ENCODE peak calls at places on chromosomes 3 and 15, in four cellular contexts. One of them, this sample, is unnamed. For H3K27me3, the result is how much of the 10 kb centered on the place peaks cover.

GRCh38 chr15:39118510-39118909 is 462.4 kb upstream of the THBS1 start:
- DNase-seq in fibroblast of lung: peak
- DNase-seq in breast epithelium: no peak
- DNase-seq in MM.1S: no peak
- DNase-seq in this sample: no peak

GRCh38 chr3:160576621-160577020 is 11.2 kb upstream of the KPNA4 start:
- DNase-seq in fibroblast of lung: no peak
- DNase-seq in breast epithelium: no peak
- DNase-seq in MM.1S: no peak
- DNase-seq in this sample: no peak

GRCh38 chr3:161096771-161097367 is 8.3 kb downstream of the B3GALNT1 start:
- DNase-seq in fibroblast of lung: no peak
- DNase-seq in breast epithelium: no peak
- DNase-seq in MM.1S: peak
- DNase-seq in this sample: no peak

GRCh38 chr3:169120928-169121327 is 542.6 kb downstream of the MECOM start:
- DNase-seq in fibroblast of lung: no peak
- DNase-seq in breast epithelium: no peak
- DNase-seq in MM.1S: no peak
- DNase-seq in this sample: no peak

GRCh38 chr3:53023072-53023823 is 22.6 kb downstream of the SFMBT1 start:
- DNase-seq in fibroblast of lung: no peak
- DNase-seq in breast epithelium: no peak
- DNase-seq in MM.1S: no peak
- DNase-seq in this sample: no peak

GRCh38 chr3:178334239-178334638 is 202.0 kb upstream of the KCNMB2 start:
- DNase-seq in fibroblast of lung: no peak
- DNase-seq in breast epithelium: no peak
- DNase-seq in MM.1S: no peak
- DNase-seq in this sample: no peak

GRCh38 chr3:180421711-180422110 is 180.3 kb upstream of the TTC14 start:
- DNase-seq in fibroblast of lung: no peak
- DNase-seq in breast epithelium: no peak
- DNase-seq in MM.1S: no peak
- DNase-seq in this sample: no peak

GRCh38 chr3:120160050-120160449 is 65.8 kb upstream of the GSK3B start:
- DNase-seq in fibroblast of lung: peak
- DNase-seq in breast epithelium: peak
- DNase-seq in MM.1S: no peak
- DNase-seq in this sample: no peak

GRCh38 chr15:75420698-75421097 is 30.8 kb downstream of the SIN3A start:
- DNase-seq in fibroblast of lung: peak
- DNase-seq in breast epithelium: no peak
- DNase-seq in MM.1S: no peak
- DNase-seq in this sample: no peak

GRCh38 chr15:74433592-74434259 is at the start of gene SEMA7A:
- DNase-seq in fibroblast of lung: peak
- DNase-seq in breast epithelium: no peak
- DNase-seq in MM.1S: peak
- DNase-seq in this sample: peak

GRCh38 chr3:191792580-191792979 is 331.6 kb downstream of the PYDC2 start:
- DNase-seq in fibroblast of lung: no peak
- DNase-seq in breast epithelium: no peak
- DNase-seq in MM.1S: no peak
- DNase-seq in this sample: no peak

GRCh38 chr3:69084326-69084667 is 440 bp upstream of the ARL6IP5 start:
- DNase-seq in fibroblast of lung: peak
- DNase-seq in breast epithelium: no peak
- DNase-seq in MM.1S: no peak
- DNase-seq in this sample: no peak

GRCh38 chr3:53618946-53619345 is 124.5 kb downstream of the CACNA1D start:
- DNase-seq in fibroblast of lung: no peak
- DNase-seq in breast epithelium: no peak
- DNase-seq in MM.1S: no peak
- DNase-seq in this sample: no peak

GRCh38 chr3:142501004-142501926 is 53.4 kb upstream of the XRN1 start:
- DNase-seq in fibroblast of lung: peak
- DNase-seq in breast epithelium: no peak
- DNase-seq in MM.1S: no peak
- DNase-seq in this sample: no peak

GRCh38 chr3:170448530-170449110 is 30.0 kb downstream of the CLDN11 start:
- DNase-seq in fibroblast of lung: peak
- DNase-seq in breast epithelium: no peak
- DNase-seq in MM.1S: no peak
- DNase-seq in this sample: no peak

GRCh38 chr15:89690276-89691218 is at the start of the genes PEX11A and WDR93:
- DNase-seq in fibroblast of lung: peak
- DNase-seq in breast epithelium: peak
- DNase-seq in MM.1S: peak
- DNase-seq in this sample: peak

GRCh38 chr3:147419062-147419701 is 10.0 kb downstream of the ZIC1 start:
- DNase-seq in fibroblast of lung: peak
- DNase-seq in breast epithelium: no peak
- DNase-seq in MM.1S: peak
- DNase-seq in this sample: peak

GRCh38 chr3:68876112-68876713 is 56.1 kb downstream of the TAFA4 start:
- DNase-seq in fibroblast of lung: peak
- DNase-seq in breast epithelium: no peak
- DNase-seq in MM.1S: peak
- DNase-seq in this sample: peak

GRCh38 chr15:90871097-90871715 is 2.8 kb downstream of the FURIN start:
- DNase-seq in fibroblast of lung: peak
- DNase-seq in breast epithelium: no peak
- DNase-seq in MM.1S: peak
- DNase-seq in this sample: peak

GRCh38 chr15:61871926-61872522 is 188.2 kb downstream of the VPS13C start:
- DNase-seq in fibroblast of lung: peak
- DNase-seq in breast epithelium: no peak
- DNase-seq in MM.1S: peak
- DNase-seq in this sample: no peak

GRCh38 chr3:115571413-115571812 is 51.9 kb upstream of the GAP43 start:
- DNase-seq in fibroblast of lung: no peak
- DNase-seq in breast epithelium: no peak
- DNase-seq in MM.1S: no peak
- DNase-seq in this sample: peak

GRCh38 chr3:193190387-193190786 is 50.6 kb upstream of the PLAAT1 start:
- DNase-seq in fibroblast of lung: no peak
- DNase-seq in breast epithelium: no peak
- DNase-seq in MM.1S: peak
- DNase-seq in this sample: no peak

GRCh38 chr3:350978-351377 is 154.4 kb downstream of the CHL1 start:
- DNase-seq in fibroblast of lung: no peak
- DNase-seq in breast epithelium: no peak
- DNase-seq in MM.1S: no peak
- DNase-seq in this sample: no peak

GRCh38 chr15:69524296-69524695 is 71.7 kb downstream of the RPLP1 start:
- DNase-seq in fibroblast of lung: no peak
- DNase-seq in breast epithelium: no peak
- DNase-seq in MM.1S: no peak
- DNase-seq in this sample: no peak

GRCh38 chr15:32030795-32031194 is 480 bp downstream of the CHRNA7 start:
- DNase-seq in fibroblast of lung: peak
- DNase-seq in breast epithelium: no peak
- DNase-seq in MM.1S: peak
- DNase-seq in this sample: no peak

GRCh38 chr15:67091073-67091965 is 25.9 kb downstream of the SMAD3 start:
- DNase-seq in fibroblast of lung: peak
- DNase-seq in breast epithelium: no peak
- DNase-seq in MM.1S: peak
- DNase-seq in this sample: no peak

GRCh38 chr15:51726302-51727073 is 11.0 kb downstream of the LYSMD2 start:
- DNase-seq in fibroblast of lung: peak
- DNase-seq in breast epithelium: no peak
- DNase-seq in MM.1S: no peak
- DNase-seq in this sample: no peak

GRCh38 chr3:182464513-182465145 is 328.7 kb upstream of the ATP11B start:
- DNase-seq in fibroblast of lung: no peak
- DNase-seq in breast epithelium: no peak
- DNase-seq in MM.1S: no peak
- DNase-seq in this sample: no peak

GRCh38 chr15:52732551-52732950 is 53.4 kb upstream of the ATOSA start:
- DNase-seq in fibroblast of lung: no peak
- DNase-seq in breast epithelium: no peak
- DNase-seq in MM.1S: no peak
- DNase-seq in this sample: no peak

GRCh38 chr3:184952671-184953070 is 140.7 kb downstream of the VPS8 start:
- DNase-seq in fibroblast of lung: no peak
- DNase-seq in breast epithelium: no peak
- DNase-seq in MM.1S: peak
- DNase-seq in this sample: no peak

DNA sequence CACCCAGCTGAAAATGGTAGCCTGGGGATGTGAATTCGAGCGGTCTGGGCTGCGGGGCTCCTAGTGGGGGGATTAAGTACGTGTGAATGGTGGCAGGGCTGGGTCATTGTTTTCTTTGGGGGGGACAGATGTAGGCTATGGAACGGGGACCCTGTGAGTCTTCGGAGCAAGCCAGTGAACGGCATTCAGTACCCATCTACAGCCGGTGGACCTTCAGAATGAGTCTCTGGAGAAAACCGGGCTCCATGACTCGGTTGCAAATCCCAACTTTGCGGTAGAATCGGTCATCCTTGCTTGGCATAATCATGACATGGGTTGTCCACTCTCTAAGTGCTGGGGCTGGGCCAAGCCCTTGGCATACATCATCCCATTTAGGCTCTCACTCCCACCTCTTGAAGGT is 7.2 kb upstream of the EOMES start:
- DNase-seq in fibroblast of lung: no peak
- DNase-seq in breast epithelium: no peak
- DNase-seq in MM.1S: no peak
- DNase-seq in this sample: no peak
- H3K4me3 ChIP-seq in fibroblast of lung: no peak
- H3K4me3 ChIP-seq in breast epithelium: peak
- H3K4me3 ChIP-seq in MM.1S: no peak
- H3K4me3 ChIP-seq in this sample: no peak

DNA sequence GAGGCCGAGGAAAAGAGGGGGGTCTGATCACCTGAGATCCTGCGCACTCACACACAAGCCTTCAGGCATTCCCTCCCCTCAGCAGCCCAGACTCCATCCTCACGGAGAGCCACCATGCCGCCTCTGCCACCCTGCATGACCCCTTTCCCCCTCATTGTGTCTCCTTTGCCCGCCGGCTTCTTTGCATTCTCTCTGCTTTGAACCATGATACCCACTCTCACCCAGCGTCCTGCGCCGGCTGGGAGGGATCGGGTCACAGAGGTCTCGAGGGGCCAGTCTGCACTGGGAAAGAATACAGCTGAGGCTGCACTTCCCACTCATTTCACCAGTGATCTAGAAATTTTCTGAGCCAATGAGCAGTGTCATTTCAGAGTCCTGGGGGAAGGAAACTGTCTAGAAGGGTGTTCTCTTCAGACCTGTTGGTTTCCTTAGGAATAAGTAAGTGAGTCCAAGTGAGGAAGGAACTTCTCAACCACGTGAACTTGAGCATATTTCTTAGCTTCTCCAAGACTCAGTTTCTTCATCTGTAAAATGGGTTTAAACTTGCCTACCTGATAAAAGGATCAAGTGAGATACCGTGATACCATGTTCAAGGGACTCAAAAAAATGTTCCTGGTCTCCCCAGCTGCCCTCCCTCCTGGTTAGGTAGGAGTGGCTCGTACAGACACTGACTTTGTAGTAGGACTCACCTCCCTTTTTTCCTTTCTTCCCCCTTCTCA is 96.7 kb downstream of the TOP2B start:
- DNase-seq in fibroblast of lung: no peak
- DNase-seq in breast epithelium: no peak
- DNase-seq in MM.1S: no peak
- DNase-seq in this sample: no peak
- TF ChIP-seq CTCF in fibroblast of lung: no peak
- TF ChIP-seq CTCF in breast epithelium: no peak
- TF ChIP-seq CTCF in MM.1S: no peak
- TF ChIP-seq CTCF in this sample: no peak

GRCh38 chr3:56469141-56469540 is 874 bp upstream of the ERC2 start:
- DNase-seq in fibroblast of lung: no peak
- DNase-seq in breast epithelium: no peak
- DNase-seq in MM.1S: no peak
- DNase-seq in this sample: no peak

GRCh38 chr3:56468184-56469106 is at the start of gene ERC2:
- DNase-seq in fibroblast of lung: peak
- DNase-seq in breast epithelium: peak
- DNase-seq in MM.1S: no peak
- DNase-seq in this sample: no peak

GRCh38 chr3:56471771-56472170 is 3.5 kb upstream of the ERC2 start:
- DNase-seq in fibroblast of lung: no peak
- DNase-seq in breast epithelium: no peak
- DNase-seq in MM.1S: no peak
- DNase-seq in this sample: no peak

GRCh38 chr3:56467801-56468183 is 475 bp downstream of the ERC2 start:
- DNase-seq in fibroblast of lung: no peak
- DNase-seq in breast epithelium: no peak
- DNase-seq in MM.1S: no peak
- DNase-seq in this sample: no peak

GRCh38 chr3:56467108-56467507 is 1.2 kb downstream of the ERC2 start:
- DNase-seq in fibroblast of lung: peak
- DNase-seq in breast epithelium: peak
- DNase-seq in MM.1S: no peak
- DNase-seq in this sample: peak
- H3K27me3 ChIP-seq in fibroblast of lung: under half
- H3K27me3 ChIP-seq in breast epithelium: under half
- H3K27me3 ChIP-seq in MM.1S: under half
- H3K27me3 ChIP-seq in this sample: under half

GRCh38 chr3:12579919-12580318 is 23.0 kb downstream of the MKRN2 start:
- DNase-seq in fibroblast of lung: peak
- DNase-seq in breast epithelium: no peak
- DNase-seq in MM.1S: no peak
- DNase-seq in this sample: no peak
- H3K4me3 ChIP-seq in fibroblast of lung: no peak
- H3K4me3 ChIP-seq in breast epithelium: no peak
- H3K4me3 ChIP-seq in MM.1S: no peak
- H3K4me3 ChIP-seq in this sample: no peak

DNA sequence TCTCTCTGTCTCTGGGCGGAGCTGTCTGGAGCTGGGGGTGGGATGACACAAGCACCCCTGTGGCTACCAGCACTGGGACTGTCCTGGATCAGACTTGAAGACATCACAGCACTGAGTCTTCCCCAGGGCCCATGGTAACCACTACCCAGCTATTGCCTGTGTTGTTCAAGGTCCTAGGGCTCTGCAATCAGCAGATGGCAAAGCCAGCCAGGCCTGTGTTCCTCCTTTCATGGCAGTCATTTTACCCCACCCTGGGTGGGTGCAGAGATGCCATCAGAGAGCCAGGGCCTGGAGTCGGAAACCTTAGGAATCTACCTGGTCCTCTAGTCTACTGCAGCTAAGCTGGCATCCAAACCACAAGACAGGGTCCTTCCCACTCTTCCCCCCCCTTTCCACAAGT is 38.4 kb downstream of the OXSR1 start:
- DNase-seq in fibroblast of lung: no peak
- DNase-seq in breast epithelium: no peak
- DNase-seq in MM.1S: no peak
- DNase-seq in this sample: no peak
- TF ChIP-seq CTCF in fibroblast of lung: no peak
- TF ChIP-seq CTCF in breast epithelium: no peak
- TF ChIP-seq CTCF in MM.1S: no peak
- TF ChIP-seq CTCF in this sample: no peak